ENCODE peak calls at places on chromosomes 7 and 10, in four cellular contexts. A is MM.1S, I is neural progenitor cell, T is GM23248. G is an unnamed sample. For H4K20me1, the result is how much of the 10 kb centered on the place peaks cover.

GRCh38 chr7:86950360-86950759 is 109.1 kb downstream of the ELAPOR2 start:
- DNase-seq in T (no peak), A (no peak), I (no peak), G (no peak)

GRCh38 chr7:80770675-80771081 is 132.2 kb downstream of the CD36 start:
- DNase-seq in T (no peak), I (no peak), A (peak), G (no peak)

GRCh38 chr7:18890134-18890533 is 227.3 kb downstream of the TWIST1 start:
- DNase-seq in I (no peak), T (peak), A (no peak), G (no peak)

GRCh38 chr7:32069251-32069650 is 956 bp downstream of the PDE1C start:
- DNase-seq in T (no peak), A (no peak), I (no peak), G (no peak)

GRCh38 chr10:47306429-47307210 is 6.6 kb downstream of the GDF10 start:
- DNase-seq in T (no peak), A (no peak), I (no peak), G (peak)

GRCh38 chr7:96679886-96680285 is 29.8 kb downstream of the SEM1 start:
- DNase-seq in I (no peak), T (no peak), A (no peak), G (no peak)

GRCh38 chr7:12949060-12950045 is 261.9 kb downstream of the ARL4A start:
- DNase-seq in A (no peak), T (no peak), I (no peak), G (no peak)

GRCh38 chr7:127581716-127582115 is 3.7 kb downstream of the GCC1 start:
- DNase-seq in I (no peak), T (peak), A (no peak), G (no peak)

GRCh38 chr10:133336131-133337078 is at the start of gene CALY:
- DNase-seq in I (peak), A (no peak), T (peak), G (peak)

GRCh38 chr7:25054849-25055248 is 70.2 kb downstream of the CYCS start:
- DNase-seq in A (no peak), I (no peak), T (no peak), G (no peak)

GRCh38 chr7:91082854-91083495 is 181.3 kb upstream of the FZD1 start:
- DNase-seq in I (no peak), A (peak), T (peak), G (no peak)

DNA sequence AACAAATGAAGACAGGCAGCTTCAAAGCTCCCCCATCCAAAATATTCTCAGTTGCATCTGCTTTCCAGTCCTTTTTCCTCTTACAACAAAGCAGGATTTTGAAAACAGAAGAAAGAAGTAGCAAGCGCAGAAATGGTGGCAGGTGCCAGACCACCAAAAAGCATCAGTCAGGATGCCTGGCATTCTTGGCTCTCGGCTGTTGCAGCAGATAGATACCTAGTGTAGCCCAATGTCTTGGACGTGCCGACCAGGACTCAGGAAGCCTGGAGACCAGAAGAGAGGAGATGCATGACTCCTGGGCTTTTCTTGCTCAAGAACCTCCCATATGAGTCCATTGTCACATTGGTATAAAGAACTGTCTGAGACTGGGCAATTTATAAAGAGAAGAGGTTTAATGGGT is 115.2 kb downstream of the RAB18 start:
- DNase-seq in T (peak), I (no peak), A (no peak), G (no peak)
- H3K9ac ChIP-seq in T (no peak), I (no peak), A (no peak), G (no peak)

GRCh38 chr7:155701972-155702544 is 57.6 kb downstream of the RBM33 start:
- DNase-seq in T (peak), A (no peak), I (no peak), G (no peak)

GRCh38 chr7:155709453-155709852 is 65.0 kb downstream of the RBM33 start:
- DNase-seq in A (peak), I (no peak), T (no peak), G (no peak)

GRCh38 chr7:155702616-155703015 is 58.2 kb downstream of the RBM33 start:
- DNase-seq in A (no peak), T (peak), I (no peak), G (no peak)

GRCh38 chr7:155706376-155706775 is 61.9 kb downstream of the RBM33 start:
- DNase-seq in I (no peak), T (no peak), A (peak), G (no peak)

DNA sequence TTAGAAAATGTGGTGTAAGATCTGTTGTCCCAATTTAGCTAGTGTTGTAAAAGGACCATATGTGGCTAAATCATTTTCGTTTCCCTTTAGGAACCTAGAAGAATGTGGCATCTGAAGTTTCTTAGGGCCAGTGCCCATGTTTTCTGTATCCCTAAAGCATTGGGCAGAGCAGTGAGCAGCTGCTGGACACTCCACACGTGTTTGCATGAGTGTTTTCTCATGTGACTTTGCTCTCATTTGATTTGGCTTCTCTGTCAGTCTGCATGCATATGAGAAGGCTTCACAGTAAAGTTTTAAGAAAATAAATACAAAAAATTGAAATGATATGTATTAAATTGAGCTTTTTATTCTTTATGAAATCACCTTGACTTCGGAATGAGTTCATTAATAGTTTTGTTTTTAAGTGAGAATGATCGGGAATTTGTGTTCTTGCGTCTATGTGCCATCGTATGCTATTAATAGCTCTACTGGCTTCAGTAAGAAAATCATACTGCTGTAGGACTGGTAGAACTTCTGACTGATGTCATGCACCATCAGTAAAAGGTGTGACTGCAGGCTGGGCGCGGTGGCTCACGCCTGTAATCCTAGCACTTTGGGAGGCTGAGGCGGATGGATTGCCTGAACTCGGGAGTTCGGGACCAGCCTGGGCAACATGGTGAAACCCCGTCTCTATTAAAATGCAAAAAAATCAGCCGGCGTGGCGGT is 61.3 kb downstream of the RBM33 start:
- DNase-seq in I (no peak), T (no peak), A (peak), G (no peak)
- H4K20me1 ChIP-seq in I (under half), T (under half), A (under half), G (under half)

GRCh38 chr7:23469961-23470250 is 385 bp downstream of the IGF2BP3 start:
- DNase-seq in A (no peak), T (no peak), I (peak), G (no peak)

GRCh38 chr7:23470290-23471089 is at the start of gene IGF2BP3:
- DNase-seq in T (peak), A (peak), I (peak), G (peak)

GRCh38 chr7:23472046-23472445 is 1.8 kb upstream of the IGF2BP3 start:
- DNase-seq in A (no peak), I (no peak), T (no peak), G (no peak)

GRCh38 chr7:23472556-23472955 is 2.3 kb upstream of the IGF2BP3 start:
- DNase-seq in A (no peak), T (no peak), I (no peak), G (no peak)

DNA sequence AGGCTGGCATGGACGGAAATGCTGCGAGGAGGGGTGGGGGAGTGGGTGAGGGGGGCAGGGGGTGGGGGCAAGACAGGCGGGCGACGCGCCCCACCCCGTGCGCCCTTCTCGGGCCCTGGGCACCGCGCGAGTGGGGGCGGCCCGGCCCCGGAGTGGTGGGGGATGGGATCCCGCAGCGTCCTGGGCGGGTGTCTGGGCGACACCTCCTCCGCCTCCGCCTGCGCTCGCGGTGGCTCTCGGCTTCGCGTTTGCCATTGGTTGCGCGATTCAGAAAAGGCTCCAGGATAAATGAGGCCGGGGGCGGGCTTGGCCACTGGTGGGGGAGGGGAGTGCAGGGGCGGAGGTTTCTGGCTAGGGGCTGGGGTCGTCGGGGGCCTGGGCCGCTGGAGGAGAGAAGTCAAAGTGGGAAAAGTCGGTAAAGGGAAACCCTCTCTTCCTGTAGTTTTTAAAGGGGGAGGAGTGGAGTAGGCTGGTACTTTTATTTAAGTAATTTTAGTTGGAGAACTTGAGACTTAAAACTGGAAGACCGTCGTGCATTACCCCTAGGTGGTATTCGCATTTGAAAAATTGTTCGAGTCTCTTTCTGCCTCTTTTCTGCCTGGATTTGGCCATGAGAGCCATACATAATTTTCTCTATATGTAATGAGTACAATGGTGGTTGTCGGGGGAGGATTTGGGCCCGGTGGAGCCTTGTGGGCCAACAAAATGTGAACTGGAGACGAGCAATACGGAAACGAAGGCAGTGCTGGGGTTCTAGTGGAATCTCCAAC is 984 bp upstream of the IGF2BP3 start:
- DNase-seq in T (peak), A (no peak), I (peak), G (peak)
- H3K9ac ChIP-seq in T (peak), A (no peak), I (peak), G (peak)

DNA sequence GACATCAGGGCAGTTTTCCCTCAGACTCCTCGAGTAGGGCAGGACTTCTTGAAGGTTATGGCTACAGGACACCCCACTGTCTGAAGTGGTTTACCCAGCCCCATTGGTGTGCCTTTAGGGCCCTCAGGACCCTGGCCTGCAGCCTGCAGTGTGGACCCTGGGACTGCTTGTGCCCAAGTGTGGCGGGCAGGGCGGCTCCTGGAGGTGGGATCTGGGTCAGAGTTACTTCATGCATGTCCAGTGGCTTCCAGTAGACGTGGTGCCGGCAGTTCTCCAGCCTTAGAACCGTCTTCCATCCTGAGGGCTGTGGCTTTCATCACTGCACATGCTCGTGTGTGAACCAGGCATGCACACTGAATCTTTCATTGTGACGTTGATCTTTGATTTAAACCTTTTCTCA is 16.7 kb downstream of the EIF3B start:
- DNase-seq in T (no peak), I (no peak), A (no peak), G (no peak)
- H4K20me1 ChIP-seq in T (under half), I (under half), A (under half), G (half or more)

G was measured in DND-41.